ENCODE peak calls at places on chromosomes 12 and 14, in four cellular contexts. J is sigmoid colon, Q is A549, I is GM12878. G is an unnamed sample.

GRCh38 chr14:21191809-21192446 is 36.1 kb upstream of the OR5AU1 start:
- DNase-seq in J (peak; percentile 74), Q (peak; percentile 30), I (no peak), G (peak; percentile 44)

GRCh38 chr14:23076785-23077408 is 18.0 kb downstream of the ACIN1 start:
- DNase-seq in J (no peak), Q (no peak), I (no peak), G (no peak)

GRCh38 chr12:40325349-40325960 is 100.7 kb downstream of the LRRK2 start:
- DNase-seq in J (no peak), Q (peak; percentile 63), I (no peak), G (no peak)

GRCh38 chr14:85439696-85440328 is 90.1 kb upstream of the FLRT2 start:
- DNase-seq in J (no peak), Q (no peak), I (no peak), G (no peak)

GRCh38 chr12:12333980-12334709 is 15.9 kb downstream of the MANSC1 start:
- DNase-seq in J (no peak), Q (peak; percentile 72), I (peak; percentile 19), G (no peak)

GRCh38 chr12:968561-968960 is 19.1 kb upstream of the RAD52 start:
- DNase-seq in J (no peak), Q (no peak), I (no peak), G (no peak)

GRCh38 chr14:69532561-69533335 is 41.9 kb downstream of the CCDC177 start:
- DNase-seq in J (no peak), Q (no peak), I (no peak), G (no peak)

GRCh38 chr14:68965261-68965761 is 13.8 kb downstream of the ACTN1 start:
- DNase-seq in J (no peak), Q (no peak), I (no peak), G (no peak)

GRCh38 chr14:69316449-69317391 is 56.8 kb downstream of the GALNT16 start:
- DNase-seq in J (peak; percentile 90), Q (peak; percentile 84), I (no peak), G (peak; percentile 63)

GRCh38 chr12:113072136-113072535 is 15.6 kb downstream of the DTX1 start:
- DNase-seq in J (no peak), Q (no peak), I (no peak), G (no peak)

GRCh38 chr14:74852922-74853530 is 22.9 kb downstream of the PROX2 start:
- DNase-seq in J (no peak), Q (no peak), I (no peak), G (no peak)

GRCh38 chr14:74856366-74856765 is 19.6 kb downstream of the PROX2 start:
- DNase-seq in J (no peak), Q (no peak), I (no peak), G (no peak)

GRCh38 chr14:74855945-74856344 is 20.0 kb downstream of the PROX2 start:
- DNase-seq in J (no peak), Q (no peak), I (no peak), G (no peak)

GRCh38 chr14:74853581-74853980 is 22.4 kb downstream of the PROX2 start:
- DNase-seq in J (no peak), Q (no peak), I (no peak), G (no peak)

DNA sequence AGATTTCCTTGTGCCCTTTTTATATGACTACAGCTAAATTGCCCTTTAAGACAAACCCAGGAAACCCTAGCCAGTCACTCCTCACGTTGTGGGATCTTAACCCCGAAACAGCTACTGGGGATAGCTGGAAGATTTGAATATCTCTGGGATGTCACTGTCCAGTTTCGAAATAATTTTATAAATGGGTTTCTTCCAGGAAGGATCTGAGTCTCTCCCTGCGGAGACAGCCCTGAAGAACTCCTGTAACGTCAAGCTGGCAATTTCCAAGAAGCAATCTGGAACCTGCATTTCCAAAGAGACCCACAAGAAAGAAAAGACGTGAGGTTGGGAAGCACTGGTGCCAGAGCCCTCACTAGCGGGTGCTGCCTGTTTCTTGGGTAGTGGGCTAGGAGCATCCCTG is 20.9 kb downstream of the PROX2 start:
- DNase-seq in J (no peak), Q (no peak), I (no peak), G (no peak)
- H3K4me1 ChIP-seq in J (peaks cover 20% of the 10 kb centered on the region), Q (no peaks in the 10 kb centered on the region), I (no peaks in the 10 kb centered on the region), G (peaks cover 10% of the 10 kb centered on the region)

GRCh38 chr12:52819731-52820510 is 6.0 kb upstream of the KRT4 start:
- DNase-seq in J (no peak), Q (no peak), I (no peak), G (no peak)
- TF ChIP-seq CTCF in J (no peak), Q (no peak), I (no peak), G (no peak)

GRCh38 chr12:124261885-124262284 is 33.0 kb upstream of the RFLNA start:
- DNase-seq in J (no peak), Q (no peak), I (no peak), G (no peak)

GRCh38 chr12:124264879-124265278 is 30.0 kb upstream of the RFLNA start:
- DNase-seq in J (no peak), Q (no peak), I (no peak), G (no peak)

GRCh38 chr12:124254126-124254525 is 40.8 kb upstream of the RFLNA start:
- DNase-seq in J (no peak), Q (no peak), I (no peak), G (no peak)

GRCh38 chr12:124264089-124264795 is 30.7 kb upstream of the RFLNA start:
- DNase-seq in J (no peak), Q (no peak), I (no peak), G (no peak)

GRCh38 chr12:124259168-124260066 is 35.5 kb upstream of the RFLNA start:
- DNase-seq in J (no peak), Q (no peak), I (no peak), G (no peak)
- TF ChIP-seq EP300 in J (no peak), Q (no peak), I (no peak), G (no peak)

GRCh38 chr12:6237830-6238229 is 37.6 kb downstream of the CD9 start:
- DNase-seq in J (no peak), Q (no peak), I (no peak), G (no peak)
- H3K4me1 ChIP-seq in J (peaks cover 43% of the 10 kb centered on the region), Q (no peaks in the 10 kb centered on the region), I (no peaks in the 10 kb centered on the region), G (no peaks in the 10 kb centered on the region)

GRCh38 chr14:55026793-55027560 is at the start of the genes SOCS4 and WDHD1:
- DNase-seq in J (peak; percentile 96), Q (peak; percentile 81), I (peak; percentile 82), G (peak; percentile 95)
- TF ChIP-seq CTCF in J (no peak), Q (no peak), I (no peak), G (peak; percentile 31)